ENCODE peak calls at places on chromosomes 5 and 9, in ten cellular contexts. M, U, O, L, N, R, C, T, I and J are unnamed samples.

GRCh38 chr5:114184006-114184405 is 177.9 kb upstream of the KCNN2 start:
- DNase-seq in M (no peak), U (no peak), O (no peak), L (no peak), N (no peak), R (no peak), C (no peak), T (no peak), I (no peak), J (no peak)

GRCh38 chr5:122259995-122260394 is 52.0 kb upstream of the SNCAIP start:
- DNase-seq in M (peak; percentile 61), U (no peak), O (no peak), L (no peak), N (no peak), R (no peak), C (no peak), T (peak; percentile 7), I (no peak), J (no peak)

GRCh38 chr9:94611638-94612068 is 18.0 kb upstream of the FBP2 start:
- DNase-seq in M (no peak), U (no peak), O (no peak), L (no peak), N (no peak), R (no peak), C (no peak), T (no peak), I (no peak), J (peak; percentile 6)

GRCh38 chr9:70113403-70114022 is 69.9 kb downstream of the MAMDC2 start:
- DNase-seq in M (peak; percentile 72), U (peak; percentile 14), O (peak; percentile 55), L (peak; percentile 55), N (peak; percentile 45), R (peak; percentile 68), C (peak; percentile 64), T (no peak), I (peak; percentile 61), J (no peak)

GRCh38 chr5:57816108-57816507 is 333.5 kb upstream of the ACTBL2 start:
- DNase-seq in M (peak; percentile 75), U (no peak), O (no peak), L (no peak), N (no peak), R (no peak), C (no peak), T (peak; percentile 79), I (no peak), J (no peak)

GRCh38 chr5:137206030-137206715 is 293.0 kb downstream of the SPOCK1 start:
- DNase-seq in M (no peak), U (peak; percentile 34), O (no peak), L (no peak), N (no peak), R (no peak), C (no peak), T (no peak), I (peak; percentile 76), J (no peak)

GRCh38 chr9:97740848-97741821 is 44.0 kb upstream of the XPA start:
- DNase-seq in M (peak; percentile 56), U (no peak), O (peak; percentile 56), L (peak; percentile 87), N (peak; percentile 60), R (peak; percentile 79), C (peak; percentile 50), T (no peak), I (peak; percentile 87), J (peak; percentile 3)

GRCh38 chr9:89596937-89597555 is 7.8 kb upstream of the GADD45G start:
- DNase-seq in M (no peak), U (no peak), O (no peak), L (no peak), N (no peak), R (no peak), C (no peak), T (no peak), I (no peak), J (no peak)

GRCh38 chr9:26271495-26272122 is 593.4 kb upstream of the TUSC1 start:
- DNase-seq in M (no peak), U (peak; percentile 20), O (no peak), L (no peak), N (no peak), R (no peak), C (no peak), T (no peak), I (no peak), J (no peak)

GRCh38 chr9:78714591-78714990 is 417.7 kb downstream of the PSAT1 start:
- DNase-seq in M (no peak), U (no peak), O (no peak), L (no peak), N (no peak), R (no peak), C (no peak), T (no peak), I (no peak), J (no peak)

GRCh38 chr5:167571824-167572223 is 719.6 kb upstream of the WWC1 start:
- DNase-seq in M (no peak), U (no peak), O (no peak), L (no peak), N (no peak), R (no peak), C (no peak), T (no peak), I (no peak), J (no peak)

GRCh38 chr5:111553889-111554288 is 41.6 kb upstream of the STARD4 start:
- DNase-seq in M (no peak), U (no peak), O (no peak), L (no peak), N (no peak), R (no peak), C (no peak), T (no peak), I (no peak), J (no peak)

GRCh38 chr9:98549401-98549800 is 159.3 kb downstream of the GABBR2 start:
- DNase-seq in M (no peak), U (no peak), O (no peak), L (no peak), N (no peak), R (no peak), C (no peak), T (no peak), I (no peak), J (no peak)

GRCh38 chr5:9861664-9862256 is 231.6 kb upstream of the TAS2R1 start:
- DNase-seq in M (no peak), U (no peak), O (no peak), L (no peak), N (no peak), R (no peak), C (peak; percentile 55), T (peak; percentile 52), I (peak; percentile 10), J (no peak)

GRCh38 chr5:18113724-18114123 is 479.5 kb downstream of the TAF11L14 start:
- DNase-seq in M (no peak), U (no peak), O (no peak), L (no peak), N (no peak), R (no peak), C (peak; percentile 9), T (no peak), I (no peak), J (no peak)

GRCh38 chr5:107478068-107478641 is 192.6 kb downstream of the EFNA5 start:
- DNase-seq in M (no peak), U (no peak), O (no peak), L (no peak), N (no peak), R (no peak), C (no peak), T (no peak), I (no peak), J (no peak)

GRCh38 chr9:18059043-18059442 is 414.9 kb upstream of the ADAMTSL1 start:
- DNase-seq in M (no peak), U (no peak), O (no peak), L (no peak), N (no peak), R (no peak), C (no peak), T (no peak), I (no peak), J (no peak)

GRCh38 chr9:125747765-125748510 is 765 bp downstream of the PBX3 start:
- DNase-seq in M (peak; percentile 64), U (no peak), O (no peak), L (peak; percentile 58), N (peak; percentile 27), R (peak; percentile 43), C (peak; percentile 47), T (no peak), I (peak; percentile 52), J (peak; percentile 18)

GRCh38 chr5:140322751-140323731 is 20.1 kb upstream of the PFDN1 start:
- DNase-seq in M (peak; percentile 79), U (no peak), O (peak; percentile 60), L (no peak), N (peak; percentile 93), R (peak; percentile 59), C (no peak), T (no peak), I (peak; percentile 48), J (no peak)

GRCh38 chr5:180331647-180331950 is 21.5 kb downstream of the GFPT2 start:
- DNase-seq in M (no peak), U (no peak), O (no peak), L (no peak), N (no peak), R (peak; percentile 19), C (no peak), T (no peak), I (peak; percentile 85), J (no peak)

GRCh38 chr9:130606887-130607582 is 27.7 kb downstream of the FUBP3 start:
- DNase-seq in M (no peak), U (no peak), O (no peak), L (no peak), N (no peak), R (no peak), C (no peak), T (no peak), I (no peak), J (no peak)

GRCh38 chr9:28456886-28457285 is 883.6 kb upstream of the C9orf72 start:
- DNase-seq in M (no peak), U (no peak), O (no peak), L (no peak), N (no peak), R (no peak), C (no peak), T (no peak), I (no peak), J (no peak)

GRCh38 chr5:11904270-11904906 is at the start of gene CTNND2:
- DNase-seq in M (peak; percentile 15), U (peak; percentile 62), O (peak; percentile 76), L (peak; percentile 89), N (peak; percentile 33), R (no peak), C (peak; percentile 64), T (no peak), I (peak; percentile 80), J (no peak)